ENCODE peak calls at places on chromosomes 13 and 19, in four cellular contexts. P is NCI-H1436, Q is cardiac fibroblast, W is fibroblast of pulmonary artery. R is an unnamed sample.

GRCh38 chr19:6516659-6517291 is 14.1 kb upstream of the TNFSF9 start:
- DNase-seq in P (peak; percentile 82), W (peak; percentile 84), Q (peak; percentile 84), R (peak; percentile 93)

GRCh38 chr13:105587786-105588185 is 947.7 kb downstream of the EFNB2 start:
- DNase-seq in Q (peak; percentile 46), W (no peak), P (no peak), R (peak; percentile 55)

GRCh38 chr13:98142427-98143156 is at the start of gene FARP1:
- DNase-seq in W (peak; percentile 56), Q (peak; percentile 44), P (peak; percentile 83), R (peak; percentile 84)

GRCh38 chr13:47484564-47484963 is 516.5 kb downstream of the SUCLA2 start:
- DNase-seq in Q (peak; percentile 56), P (no peak), W (peak; percentile 63), R (no peak)

GRCh38 chr19:46373573-46374359 is 26.9 kb downstream of the PPP5C start:
- DNase-seq in P (peak; percentile 68), Q (peak; percentile 48), W (peak; percentile 31), R (peak; percentile 95)

GRCh38 chr13:80604094-80604493 is 263.2 kb upstream of the SPRY2 start:
- DNase-seq in Q (peak; percentile 74), W (peak; percentile 52), P (no peak), R (peak; percentile 8)

GRCh38 chr19:35901055-35901644 is 810 bp upstream of the NFKBID start:
- DNase-seq in P (no peak), Q (peak; percentile 46), W (peak; percentile 36), R (no peak)

GRCh38 chr19:35882074-35882832 is 13.9 kb downstream of the APLP1 start:
- DNase-seq in Q (peak; percentile 89), W (peak; percentile 86), P (peak; percentile 61), R (peak; percentile 74)

GRCh38 chr19:30690935-30691505 is 318.8 kb downstream of the ZNF536 start:
- DNase-seq in Q (no peak), W (no peak), P (no peak), R (peak; percentile 86)

GRCh38 chr13:71217827-71218226 is 649.2 kb downstream of the DACH1 start:
- DNase-seq in W (no peak), P (no peak), Q (no peak), R (no peak)

GRCh38 chr13:56317839-56318238 is 822.9 kb upstream of the PRR20A start:
- DNase-seq in W (no peak), P (no peak), Q (no peak), R (peak; percentile 84)

GRCh38 chr19:1026189-1027019 is at the start of gene CNN2:
- DNase-seq in W (peak; percentile 81), P (no peak), Q (peak; percentile 79), R (peak; percentile 89)

GRCh38 chr13:99354371-99354951 is 47.3 kb upstream of the GPR183 start:
- DNase-seq in W (no peak), Q (no peak), P (no peak), R (no peak)

GRCh38 chr19:47994209-47994802 is at the start of gene ELSPBP1:
- DNase-seq in Q (no peak), W (no peak), P (no peak), R (no peak)

GRCh38 chr13:40283666-40284065 is 382.8 kb downstream of the FOXO1 start:
- DNase-seq in W (no peak), P (no peak), Q (no peak), R (no peak)

GRCh38 chr19:12969292-12969988 is at the start of gene DAND5:
- DNase-seq in P (no peak), Q (no peak), W (no peak), R (no peak)

GRCh38 chr19:14048439-14049153 is 13.3 kb downstream of the PALM3 start:
- DNase-seq in Q (peak; percentile 46), W (peak; percentile 27), P (no peak), R (peak; percentile 85)

GRCh38 chr13:113109151-113110047 is 3.8 kb downstream of the F7 start:
- DNase-seq in P (no peak), W (no peak), Q (no peak), R (no peak)

GRCh38 chr19:11265785-11266236 is 3.5 kb upstream of the DOCK6 start:
- DNase-seq in W (no peak), P (no peak), Q (peak; percentile 44), R (no peak)

GRCh38 chr19:23101241-23101640 is 15.6 kb upstream of the ZNF730 start:
- DNase-seq in Q (no peak), W (no peak), P (no peak), R (no peak)

GRCh38 chr19:45423589-45424190 is at the start of gene ERCC1:
- DNase-seq in P (peak; percentile 97), W (peak; percentile 95), Q (peak; percentile 97), R (peak; percentile 99)

GRCh38 chr19:50376166-50377050 is at the start of gene NR1H2:
- DNase-seq in W (peak; percentile 99), Q (peak; percentile 99), P (peak; percentile 99), R (peak; percentile 99)

GRCh38 chr13:102555914-102556553 is 40.8 kb upstream of the TPP2 start:
- DNase-seq in W (peak; percentile 45), Q (peak; percentile 64), P (peak; percentile 30), R (peak; percentile 53)

GRCh38 chr13:113585828-113586355 is 1.3 kb downstream of the TFDP1 start:
- DNase-seq in W (no peak), Q (peak; percentile 11), P (no peak), R (no peak)

GRCh38 chr13:28415994-28416411 is 78.9 kb downstream of the FLT1 start:
- DNase-seq in W (no peak), Q (no peak), P (no peak), R (no peak)

GRCh38 chr19:39846678-39847486 is 703 bp upstream of the FBL start:
- DNase-seq in P (no peak), W (no peak), Q (no peak), R (peak; percentile 68)

GRCh38 chr13:27427663-27428062 is 3.2 kb downstream of the GTF3A start:
- DNase-seq in P (no peak), W (no peak), Q (no peak), R (no peak)